ENCODE peak calls at places on chromosomes 12 and 14, in six cellular contexts. M is NB4, A is H1, J is HCT116, S is heart left ventricle, L is lower leg skin. R is an unnamed sample.

GRCh38 chr12:106178582-106178981 is 39.8 kb upstream of the NUAK1 start:
- DNase-seq in J (no peak), L (no peak), A (no peak), M (no peak), S (no peak), R (no peak)

GRCh38 chr12:39764944-39765560 is 145.4 kb upstream of the ABCD2 start:
- DNase-seq in A (no peak), S (no peak), M (peak; percentile 55), L (no peak), J (peak; percentile 23), R (no peak)

GRCh38 chr14:36848213-36848612 is 186.6 kb downstream of the PAX9 start:
- DNase-seq in S (no peak), A (no peak), J (no peak), M (no peak), L (no peak), R (no peak)

GRCh38 chr12:126891789-126892188 is 1375.2 kb upstream of the TMEM132C start:
- DNase-seq in J (peak; percentile 21), S (no peak), M (peak; percentile 6), A (no peak), L (no peak), R (no peak)

GRCh38 chr14:97179573-97179972 is 382.4 kb downstream of the VRK1 start:
- DNase-seq in M (peak; percentile 37), S (no peak), L (no peak), A (no peak), J (no peak), R (no peak)

GRCh38 chr12:127389923-127390322 is 877.0 kb upstream of the TMEM132C start:
- DNase-seq in A (peak; percentile 19), M (peak; percentile 19), L (no peak), J (no peak), S (no peak), R (no peak)

GRCh38 chr12:77830502-77830901 is at the start of gene NAV3:
- DNase-seq in M (no peak), L (no peak), S (no peak), A (no peak), J (no peak), R (no peak)

GRCh38 chr14:50331596-50331995 is 19.5 kb downstream of the DMAC2L start:
- DNase-seq in M (no peak), S (no peak), J (no peak), A (no peak), L (no peak), R (no peak)

GRCh38 chr14:99215277-99215676 is 56.7 kb downstream of the BCL11B start:
- DNase-seq in L (no peak), M (no peak), S (no peak), J (no peak), A (no peak), R (no peak)

GRCh38 chr14:61898568-61898967 is 136.3 kb downstream of the SNAPC1 start:
- DNase-seq in S (no peak), A (no peak), J (no peak), L (no peak), M (no peak), R (no peak)

GRCh38 chr12:26696048-26696612 is 136.9 kb downstream of the ITPR2 start:
- DNase-seq in L (no peak), J (no peak), M (no peak), S (no peak), A (no peak), R (no peak)

GRCh38 chr12:27133022-27133590 is 50.7 kb upstream of the C12orf71 start:
- DNase-seq in J (no peak), A (no peak), M (no peak), S (no peak), L (no peak), R (no peak)

GRCh38 chr14:56996721-56997399 is 186.6 kb upstream of the OTX2 start:
- DNase-seq in A (no peak), L (no peak), J (peak; percentile 23), S (no peak), M (no peak), R (no peak)

DNA sequence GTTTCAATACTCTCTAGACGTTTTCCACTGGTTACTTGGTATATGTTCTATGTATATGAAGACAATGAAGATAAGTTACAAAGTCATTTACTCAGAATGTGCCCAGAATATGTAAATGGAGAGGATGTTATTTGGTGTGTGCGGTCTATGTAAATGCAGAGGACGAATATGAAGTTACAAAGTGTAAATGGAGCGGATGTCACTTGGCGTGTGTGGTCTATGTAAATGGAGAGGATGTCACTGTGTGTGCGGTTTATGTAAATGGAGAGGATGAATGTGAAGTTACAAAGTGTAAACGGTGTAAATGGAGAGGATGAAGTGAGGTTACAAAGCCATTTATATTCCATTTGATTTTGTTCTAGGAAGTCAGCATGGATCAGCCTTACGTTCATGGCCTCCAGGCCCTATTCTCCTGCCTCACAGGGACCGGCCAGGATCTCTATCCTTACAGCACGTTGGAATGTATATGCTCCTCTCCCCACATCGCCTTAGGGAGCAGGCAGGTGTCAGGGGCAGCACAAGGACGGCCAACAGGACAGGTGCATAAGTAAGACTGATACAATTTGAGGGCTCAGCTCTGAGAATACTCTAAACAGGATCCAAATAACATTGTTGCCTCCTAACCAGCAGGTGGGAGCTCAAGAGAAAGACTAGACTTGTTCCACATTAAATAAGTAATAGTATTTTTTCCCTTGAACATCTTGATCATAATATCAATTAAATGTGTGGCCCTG is 42.4 kb downstream of the GLRX5 start:
- DNase-seq in J (no peak), M (no peak), S (no peak), A (no peak), L (no peak), R (peak; percentile 43)
- TF ChIP-seq POLR2A in J (no peak), M (no peak), S (no peak), A (no peak), L (no peak), R (no peak)

DNA sequence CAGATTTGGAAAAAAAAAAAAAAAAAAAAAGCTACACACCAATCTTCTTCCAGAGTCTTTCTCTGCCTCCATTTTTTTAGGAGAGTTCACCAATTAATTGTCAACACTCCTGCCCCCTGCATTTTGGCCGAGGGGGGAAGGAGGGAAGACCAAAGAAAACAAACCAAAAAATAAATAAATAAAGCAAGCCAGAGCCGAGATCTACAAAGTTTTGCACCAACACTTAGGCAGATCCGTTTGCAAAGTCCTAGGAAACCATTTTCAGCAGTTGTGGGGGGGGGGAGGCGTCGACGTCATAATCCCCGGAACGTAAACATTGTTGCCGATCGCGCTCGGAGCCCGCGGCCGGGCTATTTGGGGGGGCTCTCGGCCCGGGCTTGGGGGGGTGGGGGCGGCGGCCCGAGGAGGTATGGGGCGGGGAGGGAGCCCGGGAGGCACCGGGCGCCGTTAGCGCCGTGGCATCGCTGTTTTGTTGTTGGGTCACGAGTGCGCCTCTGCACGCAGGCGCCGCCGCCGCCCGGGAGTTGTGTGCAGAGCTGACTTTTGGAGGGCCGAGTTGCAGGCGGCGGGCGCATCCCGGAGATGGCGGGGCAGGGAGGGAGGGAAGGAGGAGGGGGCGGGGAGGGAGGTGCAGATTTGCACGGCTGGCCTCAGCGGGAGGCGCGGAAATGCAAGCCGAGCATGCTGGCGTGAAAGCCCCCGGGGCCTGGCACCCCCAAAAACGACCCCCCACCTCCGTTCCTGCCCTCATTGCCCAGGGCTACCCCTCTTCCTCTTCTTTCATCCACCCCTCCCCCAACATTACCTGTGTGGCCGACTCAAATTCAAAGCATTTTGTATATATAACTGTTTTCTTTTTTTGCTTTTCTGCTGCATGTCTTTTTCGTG is 598 bp downstream of the KDM2B start:
- DNase-seq in M (peak; percentile 87), L (peak; percentile 53), S (peak; percentile 75), J (no peak), A (peak; percentile 54), R (peak; percentile 49)
- TF ChIP-seq POLR2A in M (no peak), L (no peak), S (no peak), J (no peak), A (peak; percentile 66), R (no peak)

GRCh38 chr14:35341454-35342159 is 49.4 kb downstream of the PSMA6 start:
- DNase-seq in M (peak; percentile 88), S (peak; percentile 94), L (peak; percentile 97), J (peak; percentile 45), A (no peak), R (no peak)

GRCh38 chr14:35339761-35340406 is 47.7 kb downstream of the PSMA6 start:
- DNase-seq in J (no peak), A (no peak), L (no peak), M (peak; percentile 89), S (peak; percentile 40), R (no peak)

GRCh38 chr14:35340616-35341453 is 48.7 kb downstream of the PSMA6 start:
- DNase-seq in J (no peak), S (no peak), L (no peak), M (no peak), A (no peak), R (no peak)

GRCh38 chr14:35343709-35344474 is 51.7 kb downstream of the PSMA6 start:
- DNase-seq in A (no peak), S (no peak), L (no peak), M (no peak), J (no peak), R (no peak)

DNA sequence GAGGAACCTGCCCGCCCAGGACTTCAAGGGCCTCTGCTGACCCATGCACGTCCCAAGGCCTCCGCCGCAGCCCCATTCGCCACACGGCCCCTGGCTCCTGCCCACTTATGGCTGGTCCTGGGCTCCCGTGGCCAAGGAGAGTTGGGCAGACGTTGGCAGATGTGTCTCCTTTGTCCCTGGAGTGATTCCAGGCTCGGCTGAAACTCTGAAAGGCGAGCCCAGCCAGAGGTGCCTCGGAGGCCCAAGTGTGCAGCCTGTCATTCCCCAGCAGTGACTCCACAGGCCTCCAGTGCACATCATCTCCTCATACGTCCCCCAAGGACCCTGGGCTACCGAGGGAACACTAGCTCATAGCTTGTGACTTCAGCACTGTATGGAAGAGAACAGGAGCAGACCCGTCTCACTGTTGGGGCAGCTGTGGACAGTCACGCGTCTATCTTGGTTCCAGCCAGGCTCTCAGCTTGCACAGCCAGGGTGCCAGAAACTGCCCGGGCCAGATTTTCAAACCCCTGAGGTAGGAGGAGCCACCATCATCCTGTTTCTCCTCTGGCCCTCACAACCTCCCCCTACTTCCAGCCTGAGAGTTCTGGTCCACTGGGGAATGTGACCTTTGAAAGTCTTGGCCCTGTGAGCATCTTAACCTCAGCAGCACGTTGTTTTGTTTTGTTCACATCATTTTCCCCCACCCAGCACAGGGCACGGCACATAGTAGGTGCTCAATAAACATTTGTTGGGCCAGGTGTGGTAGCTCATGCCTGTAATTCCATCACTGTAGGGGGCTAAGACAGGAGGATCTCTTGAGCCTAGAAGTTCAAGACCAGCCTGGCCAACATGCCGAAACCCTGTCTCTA is 50.2 kb downstream of the PSMA6 start:
- DNase-seq in M (no peak), J (no peak), L (no peak), A (no peak), S (peak; percentile 54), R (no peak)
- TF ChIP-seq POLR2A in M (no peak), J (no peak), L (no peak), A (no peak), S (no peak), R (no peak)

DNA sequence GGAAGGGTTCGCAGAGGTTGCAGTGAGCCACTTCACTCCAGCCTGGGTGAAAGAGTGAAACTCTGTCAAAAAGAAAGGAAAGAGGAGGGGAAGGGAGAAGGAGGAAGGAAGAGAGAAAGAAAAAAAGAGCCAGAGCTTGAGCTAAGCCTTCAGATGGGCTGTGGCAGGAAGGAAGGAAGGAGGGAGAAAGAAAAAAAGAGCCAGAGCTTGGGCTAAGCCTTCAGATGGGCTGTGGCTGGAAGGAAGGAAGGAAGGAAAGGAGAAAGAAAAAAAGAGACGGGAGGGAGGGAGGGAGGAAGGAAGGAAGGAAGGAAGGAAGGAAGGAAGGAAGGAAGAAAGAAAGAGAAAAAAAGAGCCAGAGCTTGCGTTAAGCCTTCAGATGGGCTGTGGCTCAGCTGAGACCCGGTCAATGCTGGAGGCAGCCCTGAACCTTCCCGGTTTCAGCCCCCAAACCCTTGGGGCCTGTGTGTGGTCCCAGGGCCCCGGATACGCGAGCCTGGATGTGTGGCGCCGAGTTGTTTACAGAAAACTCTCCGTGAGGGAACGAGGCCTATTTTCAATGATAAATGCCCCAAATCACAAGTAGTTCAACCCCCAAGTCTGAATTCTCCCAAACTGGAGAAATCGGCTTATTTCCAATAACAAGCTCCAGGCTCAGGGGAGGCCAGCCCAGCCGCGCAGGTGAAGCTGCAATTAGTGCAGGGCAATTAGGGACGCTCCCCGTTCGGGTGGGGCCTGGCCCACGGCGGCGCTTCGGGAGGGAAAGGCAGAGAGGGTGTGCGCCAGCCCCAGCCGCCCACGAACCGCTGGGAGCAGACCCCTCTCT is 13.8 kb upstream of the ANKRD9 start:
- DNase-seq in M (no peak), J (no peak), A (no peak), L (no peak), S (no peak), R (no peak)
- TF ChIP-seq POLR2A in M (no peak), J (no peak), A (no peak), L (no peak), S (no peak), R (no peak)

R was measured in GM12891.